ENCODE peak calls at places on chromosomes 16 and 17, in six cellular contexts. One of them, this sample, is unnamed.

GRCh38 chr16:3017806-3018506 is at the start of gene CLDN6:
- DNase-seq in GM12891: no peak
- DNase-seq in stimulated activated CD4-positive, alpha-beta T cell treated with anti-CD3 and anti-CD28 coated beads, Interleukin-1b, Interleukin-23, amount 100 ng/mL, for 1 hour: no peak
- DNase-seq in Calu3: peak
- DNase-seq in AG20443: no peak
- DNase-seq in choroid plexus epithelial cell: peak
- DNase-seq in this sample: no peak

GRCh38 chr16:26158142-26158759 is 466.5 kb downstream of the HS3ST4 start:
- DNase-seq in GM12891: no peak
- DNase-seq in stimulated activated CD4-positive, alpha-beta T cell treated with anti-CD3 and anti-CD28 coated beads, Interleukin-1b, Interleukin-23, amount 100 ng/mL, for 1 hour: no peak
- DNase-seq in Calu3: no peak
- DNase-seq in AG20443: no peak
- DNase-seq in choroid plexus epithelial cell: no peak
- DNase-seq in this sample: no peak

GRCh38 chr16:18800674-18801196 is 614 bp downstream of the ARL6IP1 start:
- DNase-seq in GM12891: peak
- DNase-seq in stimulated activated CD4-positive, alpha-beta T cell treated with anti-CD3 and anti-CD28 coated beads, Interleukin-1b, Interleukin-23, amount 100 ng/mL, for 1 hour: no peak
- DNase-seq in Calu3: no peak
- DNase-seq in AG20443: peak
- DNase-seq in choroid plexus epithelial cell: peak
- DNase-seq in this sample: peak

GRCh38 chr16:86928517-86929148 is 350.3 kb downstream of the FOXL1 start:
- DNase-seq in GM12891: no peak
- DNase-seq in stimulated activated CD4-positive, alpha-beta T cell treated with anti-CD3 and anti-CD28 coated beads, Interleukin-1b, Interleukin-23, amount 100 ng/mL, for 1 hour: no peak
- DNase-seq in Calu3: no peak
- DNase-seq in AG20443: no peak
- DNase-seq in choroid plexus epithelial cell: no peak
- DNase-seq in this sample: peak

GRCh38 chr16:19008245-19008644 is 24.5 kb downstream of the TMC7 start:
- DNase-seq in GM12891: no peak
- DNase-seq in stimulated activated CD4-positive, alpha-beta T cell treated with anti-CD3 and anti-CD28 coated beads, Interleukin-1b, Interleukin-23, amount 100 ng/mL, for 1 hour: no peak
- DNase-seq in Calu3: no peak
- DNase-seq in AG20443: peak
- DNase-seq in choroid plexus epithelial cell: peak
- DNase-seq in this sample: peak

GRCh38 chr17:73998246-73999220 is 204.9 kb upstream of the RPL38 start:
- DNase-seq in GM12891: peak
- DNase-seq in stimulated activated CD4-positive, alpha-beta T cell treated with anti-CD3 and anti-CD28 coated beads, Interleukin-1b, Interleukin-23, amount 100 ng/mL, for 1 hour: peak
- DNase-seq in Calu3: peak
- DNase-seq in AG20443: peak
- DNase-seq in choroid plexus epithelial cell: peak
- DNase-seq in this sample: no peak

GRCh38 chr17:55484575-55484974 is 26.7 kb downstream of the SMIM36 start:
- DNase-seq in GM12891: no peak
- DNase-seq in stimulated activated CD4-positive, alpha-beta T cell treated with anti-CD3 and anti-CD28 coated beads, Interleukin-1b, Interleukin-23, amount 100 ng/mL, for 1 hour: no peak
- DNase-seq in Calu3: no peak
- DNase-seq in AG20443: no peak
- DNase-seq in choroid plexus epithelial cell: no peak
- DNase-seq in this sample: no peak

GRCh38 chr16:54055191-54055590 is 231.4 kb downstream of the IRX3 start:
- DNase-seq in GM12891: no peak
- DNase-seq in stimulated activated CD4-positive, alpha-beta T cell treated with anti-CD3 and anti-CD28 coated beads, Interleukin-1b, Interleukin-23, amount 100 ng/mL, for 1 hour: no peak
- DNase-seq in Calu3: no peak
- DNase-seq in AG20443: no peak
- DNase-seq in choroid plexus epithelial cell: no peak
- DNase-seq in this sample: no peak

GRCh38 chr16:9050102-9050830 is 41.2 kb upstream of the HAPSTR1 start:
- DNase-seq in GM12891: no peak
- DNase-seq in stimulated activated CD4-positive, alpha-beta T cell treated with anti-CD3 and anti-CD28 coated beads, Interleukin-1b, Interleukin-23, amount 100 ng/mL, for 1 hour: no peak
- DNase-seq in Calu3: peak
- DNase-seq in AG20443: no peak
- DNase-seq in choroid plexus epithelial cell: peak
- DNase-seq in this sample: no peak